ENCODE peak calls at places on chromosome 11, in ten cellular contexts. A is lung; W is stomach; U is prostate gland; I is neuronal stem cell; G is sigmoid colon; T is CD8-positive, alpha-beta T cell; Q is HCT116; S is aorta; F is tibial artery. L is an unnamed sample.

GRCh38 chr11:22426915-22427314 is 88.7 kb downstream of the SLC17A6 start:
- DNase-seq in F (no peak), S (no peak), G (no peak), I (no peak), A (no peak), U (no peak), W (no peak), T (no peak), Q (no peak), L (no peak)

GRCh38 chr11:122036022-122036421 is 80.0 kb downstream of the BLID start:
- DNase-seq in W (no peak), T (no peak), I (no peak), Q (no peak), F (no peak), G (no peak), U (no peak), S (no peak), A (no peak), L (no peak)

GRCh38 chr11:15947681-15948648 is 408.4 kb downstream of the SOX6 start:
- DNase-seq in W (no peak), T (no peak), I (no peak), G (no peak), S (no peak), U (no peak), Q (no peak), F (no peak), A (no peak), L (no peak)

GRCh38 chr11:69889400-69890372 is 70.5 kb upstream of the FGF3 start:
- DNase-seq in Q (no peak), T (no peak), I (no peak), F (no peak), A (no peak), G (no peak), S (peak; percentile 21), W (no peak), U (no peak), L (no peak)

GRCh38 chr11:125621995-125622394 is 3.0 kb upstream of the CHEK1 start:
- DNase-seq in G (no peak), F (no peak), I (no peak), T (no peak), U (no peak), W (no peak), S (no peak), A (no peak), Q (no peak), L (no peak)

GRCh38 chr11:78564037-78564888 is 10.4 kb downstream of the NARS2 start:
- DNase-seq in I (peak; percentile 43), F (no peak), A (peak; percentile 35), T (peak; percentile 17), U (peak; percentile 68), S (no peak), W (no peak), Q (peak; percentile 51), G (no peak), L (peak; percentile 56)

GRCh38 chr11:9160166-9160565 is 68.8 kb upstream of the SCUBE2 start:
- DNase-seq in A (no peak), Q (no peak), I (no peak), S (no peak), W (no peak), U (no peak), F (no peak), T (no peak), G (no peak), L (no peak)

GRCh38 chr11:62044639-62045121 is 77.2 kb upstream of the FTH1 start:
- DNase-seq in W (no peak), I (no peak), A (no peak), T (no peak), G (no peak), Q (peak; percentile 74), F (peak; percentile 21), U (no peak), S (no peak), L (no peak)

GRCh38 chr11:128825050-128825806 is 41.9 kb downstream of the KCNJ1 start:
- DNase-seq in S (no peak), U (no peak), Q (no peak), F (no peak), W (no peak), I (no peak), A (no peak), G (no peak), T (no peak), L (no peak)

GRCh38 chr11:57776101-57776511 is 14.5 kb downstream of the CTNND1 start:
- DNase-seq in T (no peak), I (no peak), F (no peak), A (peak; percentile 58), W (no peak), S (no peak), U (no peak), Q (no peak), G (no peak), L (no peak)

GRCh38 chr11:112881461-112881860 is 79.8 kb upstream of the NCAM1 start:
- DNase-seq in U (peak; percentile 11), S (peak; percentile 88), T (no peak), W (peak; percentile 49), F (peak; percentile 77), A (peak; percentile 53), I (peak; percentile 78), Q (no peak), G (peak; percentile 83), L (no peak)

DNA sequence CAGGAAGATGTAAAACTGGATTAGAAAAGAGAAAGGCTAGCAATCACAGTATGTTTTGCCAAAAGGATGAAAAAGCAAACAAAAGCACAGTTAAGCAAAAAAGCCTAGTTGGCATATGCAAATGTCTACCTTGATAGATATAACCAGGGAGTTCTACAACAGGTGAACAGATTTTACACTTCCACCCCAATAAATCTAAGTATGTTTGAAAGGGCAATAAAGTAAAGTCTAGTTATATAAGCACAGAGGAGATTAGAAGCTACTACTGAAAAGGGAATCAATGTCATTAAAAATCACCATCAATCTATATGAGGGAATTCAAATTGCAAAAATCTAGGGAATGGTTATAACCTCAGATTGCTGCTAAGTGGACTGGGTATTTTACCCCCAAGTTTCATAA is 49.7 kb downstream of the CELF1 start:
- DNase-seq in I (no peak), F (no peak), U (no peak), W (no peak), A (no peak), G (no peak), S (no peak), Q (no peak), T (no peak), L (no peak)
- H3K4me1 ChIP-seq in I (peaks cover 17% of the 10 kb centered on the region), F (peaks cover 43% of the 10 kb centered on the region), U (peaks cover 7% of the 10 kb centered on the region), W (peaks cover 88% of the 10 kb centered on the region), A (peaks cover 25% of the 10 kb centered on the region), G (peaks cover 57% of the 10 kb centered on the region), S (peaks cover 19% of the 10 kb centered on the region), Q (no peaks in the 10 kb centered on the region), T (peaks cover 16% of the 10 kb centered on the region), L (no peaks in the 10 kb centered on the region)

GRCh38 chr11:65766535-65766934 is 14.2 kb downstream of the AP5B1 start:
- DNase-seq in G (no peak), T (no peak), U (no peak), I (no peak), A (no peak), W (no peak), S (no peak), Q (no peak), F (no peak), L (no peak)
- H3K4me1 ChIP-seq in G (no peaks in the 10 kb centered on the region), T (peaks cover 5% of the 10 kb centered on the region), U (no peaks in the 10 kb centered on the region), I (no peaks in the 10 kb centered on the region), A (no peaks in the 10 kb centered on the region), W (peaks cover 21% of the 10 kb centered on the region), S (no peaks in the 10 kb centered on the region), Q (peaks cover 14% of the 10 kb centered on the region), F (no peaks in the 10 kb centered on the region), L (no peaks in the 10 kb centered on the region)

DNA sequence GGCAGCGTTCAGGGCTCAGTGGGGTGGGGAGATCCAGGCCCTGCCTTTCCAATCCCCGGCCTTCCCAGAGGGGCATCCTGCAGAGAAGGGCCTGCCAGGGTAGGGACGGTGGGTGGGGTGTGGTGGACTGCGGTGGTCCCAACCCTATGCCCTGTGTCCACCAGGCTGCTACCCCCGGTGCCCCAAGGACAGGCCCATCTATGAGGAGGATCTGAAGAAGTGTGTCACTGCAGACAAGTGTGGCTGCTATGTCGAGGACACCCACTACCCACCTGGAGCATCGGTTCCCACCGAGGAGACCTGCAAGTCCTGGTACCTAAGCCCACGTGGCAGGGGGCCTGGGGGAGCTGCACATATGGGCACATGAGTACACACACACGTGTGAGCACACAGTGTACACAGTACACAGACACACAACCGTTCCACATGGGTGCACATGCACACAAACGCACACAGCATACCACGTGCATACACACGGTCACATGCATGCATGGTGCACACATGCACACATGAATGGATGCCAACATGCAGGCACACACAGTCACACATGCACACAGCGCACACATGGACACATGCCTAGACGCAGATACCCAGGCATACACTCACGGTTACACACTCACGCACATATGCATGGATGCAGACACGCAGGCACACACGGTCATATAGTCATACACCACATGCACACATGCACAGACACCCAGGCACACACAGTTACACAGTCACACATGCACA is 16.1 kb downstream of the MUC2 start:
- DNase-seq in F (no peak), I (no peak), G (no peak), Q (no peak), A (no peak), U (no peak), S (peak; percentile 74), T (no peak), W (no peak), L (no peak)
- H3K4me1 ChIP-seq in F (no peaks in the 10 kb centered on the region), I (no peaks in the 10 kb centered on the region), G (no peaks in the 10 kb centered on the region), Q (no peaks in the 10 kb centered on the region), A (no peaks in the 10 kb centered on the region), U (no peaks in the 10 kb centered on the region), S (no peaks in the 10 kb centered on the region), T (no peaks in the 10 kb centered on the region), W (no peaks in the 10 kb centered on the region), L (no peaks in the 10 kb centered on the region)

GRCh38 chr11:5610446-5610845 is 14.0 kb downstream of the TRIM6 start:
- DNase-seq in W (no peak), I (no peak), U (no peak), T (no peak), S (no peak), Q (no peak), F (no peak), A (no peak), G (no peak), L (no peak)

GRCh38 chr11:5608778-5609177 is 12.3 kb downstream of the TRIM6 start:
- DNase-seq in T (no peak), W (no peak), A (no peak), S (no peak), F (no peak), G (no peak), I (no peak), U (no peak), Q (no peak), L (no peak)

GRCh38 chr11:5603326-5603725 is 6.9 kb downstream of the TRIM6 start:
- DNase-seq in A (no peak), G (no peak), F (no peak), W (no peak), I (no peak), Q (no peak), S (no peak), T (no peak), U (no peak), L (no peak)

GRCh38 chr11:5604896-5605295 is 8.5 kb downstream of the TRIM6 start:
- DNase-seq in G (no peak), W (no peak), F (no peak), T (no peak), U (no peak), Q (no peak), A (no peak), S (no peak), I (no peak), L (no peak)

DNA sequence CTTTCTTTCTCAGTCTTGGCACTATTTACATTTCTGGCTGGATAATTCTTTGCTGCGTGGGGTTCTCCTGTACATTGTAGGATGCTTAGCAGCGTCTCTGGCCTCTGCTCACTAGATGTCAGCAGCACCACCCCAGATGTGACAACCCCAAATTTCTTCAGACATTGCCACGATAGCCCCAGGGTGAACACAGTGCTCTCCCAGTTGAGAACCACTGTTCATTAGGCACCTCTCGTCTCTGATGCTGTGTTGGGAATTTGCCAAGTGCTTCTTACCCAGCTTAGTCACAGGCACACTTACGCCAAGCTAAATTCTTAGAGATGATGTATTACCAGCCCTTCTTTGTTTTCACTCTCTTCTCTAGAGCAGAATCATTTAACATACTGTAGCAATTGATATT is 9.4 kb downstream of the TRIM6 start:
- DNase-seq in S (no peak), G (no peak), W (no peak), Q (no peak), F (no peak), I (no peak), T (no peak), U (no peak), A (no peak), L (no peak)
- H3K4me1 ChIP-seq in S (no peaks in the 10 kb centered on the region), G (peaks cover 20% of the 10 kb centered on the region), W (peaks cover 2% of the 10 kb centered on the region), Q (no peaks in the 10 kb centered on the region), F (no peaks in the 10 kb centered on the region), I (no peaks in the 10 kb centered on the region), T (no peaks in the 10 kb centered on the region), U (no peaks in the 10 kb centered on the region), A (no peaks in the 10 kb centered on the region), L (no peaks in the 10 kb centered on the region)

L was measured in DND-41.